ENCODE peak calls at places on chromosomes 11 and 22, in ten cellular contexts. One of them, this sample, is unnamed.

GRCh38 chr11:73225001-73225686 is 7.1 kb downstream of the P2RY2 start:
- DNase-seq in ovary: no peak
- DNase-seq in body of pancreas: no peak
- DNase-seq in transverse colon: no peak
- DNase-seq in thyroid gland: peak; percentile 81
- DNase-seq in right atrium auricular region: no peak
- DNase-seq in CD8-positive, alpha-beta T cell: no peak
- DNase-seq in GM23248: no peak
- DNase-seq in neuronal stem cell: no peak
- DNase-seq in BE2C: no peak
- DNase-seq in this sample: no peak

GRCh38 chr11:133902506-133902905 is 54.3 kb downstream of the IGSF9B start:
- DNase-seq in ovary: no peak
- DNase-seq in body of pancreas: no peak
- DNase-seq in transverse colon: no peak
- DNase-seq in thyroid gland: no peak
- DNase-seq in right atrium auricular region: no peak
- DNase-seq in CD8-positive, alpha-beta T cell: no peak
- DNase-seq in GM23248: no peak
- DNase-seq in neuronal stem cell: no peak
- DNase-seq in BE2C: peak; percentile 6
- DNase-seq in this sample: no peak

GRCh38 chr11:47989779-47990178 is 9.4 kb downstream of the PTPRJ start:
- DNase-seq in ovary: no peak
- DNase-seq in body of pancreas: no peak
- DNase-seq in transverse colon: no peak
- DNase-seq in thyroid gland: no peak
- DNase-seq in right atrium auricular region: no peak
- DNase-seq in CD8-positive, alpha-beta T cell: no peak
- DNase-seq in GM23248: no peak
- DNase-seq in neuronal stem cell: no peak
- DNase-seq in BE2C: no peak
- DNase-seq in this sample: no peak

GRCh38 chr11:67265633-67266423 is 445 bp upstream of the GRK2 start:
- DNase-seq in ovary: peak; percentile 88
- DNase-seq in body of pancreas: peak; percentile 83
- DNase-seq in transverse colon: peak; percentile 85
- DNase-seq in thyroid gland: peak; percentile 74
- DNase-seq in right atrium auricular region: no peak
- DNase-seq in CD8-positive, alpha-beta T cell: peak; percentile 79
- DNase-seq in GM23248: peak; percentile 85
- DNase-seq in neuronal stem cell: peak; percentile 70
- DNase-seq in BE2C: peak; percentile 80
- DNase-seq in this sample: peak; percentile 85

GRCh38 chr11:67303989-67304411 is 670 bp downstream of the SSH3 start:
- DNase-seq in ovary: peak; percentile 62
- DNase-seq in body of pancreas: peak; percentile 47
- DNase-seq in transverse colon: peak; percentile 55
- DNase-seq in thyroid gland: peak; percentile 58
- DNase-seq in right atrium auricular region: no peak
- DNase-seq in CD8-positive, alpha-beta T cell: peak; percentile 42
- DNase-seq in GM23248: peak; percentile 52
- DNase-seq in neuronal stem cell: no peak
- DNase-seq in BE2C: no peak
- DNase-seq in this sample: no peak

GRCh38 chr22:46070215-46070721 is 80.1 kb upstream of the PPARA start:
- DNase-seq in ovary: no peak
- DNase-seq in body of pancreas: peak; percentile 85
- DNase-seq in transverse colon: peak; percentile 74
- DNase-seq in thyroid gland: peak; percentile 63
- DNase-seq in right atrium auricular region: peak; percentile 87
- DNase-seq in CD8-positive, alpha-beta T cell: no peak
- DNase-seq in GM23248: peak; percentile 81
- DNase-seq in neuronal stem cell: no peak
- DNase-seq in BE2C: peak; percentile 57
- DNase-seq in this sample: peak; percentile 75

GRCh38 chr11:44453871-44454270 is 111.6 kb upstream of the CD82 start:
- DNase-seq in ovary: no peak
- DNase-seq in body of pancreas: no peak
- DNase-seq in transverse colon: no peak
- DNase-seq in thyroid gland: no peak
- DNase-seq in right atrium auricular region: no peak
- DNase-seq in CD8-positive, alpha-beta T cell: no peak
- DNase-seq in GM23248: no peak
- DNase-seq in neuronal stem cell: no peak
- DNase-seq in BE2C: no peak
- DNase-seq in this sample: no peak

GRCh38 chr11:34806875-34807274 is 109.3 kb downstream of the APIP start:
- DNase-seq in ovary: no peak
- DNase-seq in body of pancreas: no peak
- DNase-seq in transverse colon: no peak
- DNase-seq in thyroid gland: no peak
- DNase-seq in right atrium auricular region: no peak
- DNase-seq in CD8-positive, alpha-beta T cell: no peak
- DNase-seq in GM23248: no peak
- DNase-seq in neuronal stem cell: no peak
- DNase-seq in BE2C: no peak
- DNase-seq in this sample: no peak

GRCh38 chr11:47797633-47798032 is 30.5 kb upstream of the FNBP4 start:
- DNase-seq in ovary: no peak
- DNase-seq in body of pancreas: no peak
- DNase-seq in transverse colon: no peak
- DNase-seq in thyroid gland: no peak
- DNase-seq in right atrium auricular region: no peak
- DNase-seq in CD8-positive, alpha-beta T cell: peak; percentile 16
- DNase-seq in GM23248: peak; percentile 77
- DNase-seq in neuronal stem cell: no peak
- DNase-seq in BE2C: no peak
- DNase-seq in this sample: no peak

GRCh38 chr11:96257972-96258951 is 84.7 kb downstream of the MAML2 start:
- DNase-seq in ovary: no peak
- DNase-seq in body of pancreas: no peak
- DNase-seq in transverse colon: no peak
- DNase-seq in thyroid gland: no peak
- DNase-seq in right atrium auricular region: no peak
- DNase-seq in CD8-positive, alpha-beta T cell: peak; percentile 57
- DNase-seq in GM23248: peak; percentile 49
- DNase-seq in neuronal stem cell: no peak
- DNase-seq in BE2C: no peak
- DNase-seq in this sample: peak; percentile 40

GRCh38 chr22:24500251-24500820 is 5.2 kb downstream of the UPB1 start:
- DNase-seq in ovary: no peak
- DNase-seq in body of pancreas: no peak
- DNase-seq in transverse colon: no peak
- DNase-seq in thyroid gland: peak; percentile 46
- DNase-seq in right atrium auricular region: no peak
- DNase-seq in CD8-positive, alpha-beta T cell: no peak
- DNase-seq in GM23248: no peak
- DNase-seq in neuronal stem cell: no peak
- DNase-seq in BE2C: no peak
- DNase-seq in this sample: no peak

DNA sequence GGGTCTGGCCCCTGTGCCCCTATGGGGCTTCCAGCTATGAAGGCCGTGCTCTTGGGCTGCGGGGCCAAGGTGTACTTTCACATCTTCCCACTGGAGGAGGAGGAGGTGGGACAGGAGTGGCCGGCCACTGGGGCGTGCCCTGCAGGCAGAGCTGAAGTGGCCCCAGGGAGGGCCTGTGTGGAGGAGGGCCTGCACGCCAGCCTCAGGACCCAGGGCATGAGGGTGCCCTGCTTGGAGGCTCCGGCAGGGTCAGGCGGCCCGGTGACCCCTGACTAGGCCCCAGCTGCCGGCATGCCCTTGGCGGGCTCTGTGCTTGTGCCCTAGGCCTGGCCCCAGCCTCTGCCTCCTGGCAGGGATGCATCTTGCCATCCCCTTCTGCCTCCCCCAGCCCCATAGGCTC is 5.2 kb downstream of the PRR5 start:
- DNase-seq in ovary: no peak
- DNase-seq in body of pancreas: no peak
- DNase-seq in transverse colon: no peak
- DNase-seq in thyroid gland: no peak
- DNase-seq in right atrium auricular region: no peak
- DNase-seq in CD8-positive, alpha-beta T cell: no peak
- DNase-seq in GM23248: no peak
- DNase-seq in neuronal stem cell: no peak
- DNase-seq in BE2C: peak; percentile 10
- DNase-seq in this sample: no peak
- H3K27me3 ChIP-seq in ovary: no peaks in the 10 kb centered on the region
- H3K27me3 ChIP-seq in body of pancreas: no peaks in the 10 kb centered on the region
- H3K27me3 ChIP-seq in transverse colon: no peaks in the 10 kb centered on the region
- H3K27me3 ChIP-seq in thyroid gland: no peaks in the 10 kb centered on the region
- H3K27me3 ChIP-seq in right atrium auricular region: no peaks in the 10 kb centered on the region
- H3K27me3 ChIP-seq in CD8-positive, alpha-beta T cell: no peaks in the 10 kb centered on the region
- H3K27me3 ChIP-seq in GM23248: no peaks in the 10 kb centered on the region
- H3K27me3 ChIP-seq in neuronal stem cell: peaks cover 3% of the 10 kb centered on the region
- H3K27me3 ChIP-seq in BE2C: peaks cover 14% of the 10 kb centered on the region
- H3K27me3 ChIP-seq in this sample: no peaks in the 10 kb centered on the region

GRCh38 chr11:1674194-1674878 is 22.7 kb upstream of the KRTAP5-6 start:
- DNase-seq in ovary: no peak
- DNase-seq in body of pancreas: no peak
- DNase-seq in transverse colon: no peak
- DNase-seq in thyroid gland: no peak
- DNase-seq in right atrium auricular region: no peak
- DNase-seq in CD8-positive, alpha-beta T cell: no peak
- DNase-seq in GM23248: no peak
- DNase-seq in neuronal stem cell: no peak
- DNase-seq in BE2C: no peak
- DNase-seq in this sample: no peak
- H3K27me3 ChIP-seq in ovary: no peaks in the 10 kb centered on the region
- H3K27me3 ChIP-seq in body of pancreas: no peaks in the 10 kb centered on the region
- H3K27me3 ChIP-seq in transverse colon: peaks cover 75% of the 10 kb centered on the region
- H3K27me3 ChIP-seq in thyroid gland: no peaks in the 10 kb centered on the region
- H3K27me3 ChIP-seq in right atrium auricular region: no peaks in the 10 kb centered on the region
- H3K27me3 ChIP-seq in CD8-positive, alpha-beta T cell: no peaks in the 10 kb centered on the region
- H3K27me3 ChIP-seq in GM23248: peaks cover 61% of the 10 kb centered on the region
- H3K27me3 ChIP-seq in neuronal stem cell: no peaks in the 10 kb centered on the region
- H3K27me3 ChIP-seq in BE2C: peaks cover 21% of the 10 kb centered on the region
- H3K27me3 ChIP-seq in this sample: peaks cover 1% of the 10 kb centered on the region

DNA sequence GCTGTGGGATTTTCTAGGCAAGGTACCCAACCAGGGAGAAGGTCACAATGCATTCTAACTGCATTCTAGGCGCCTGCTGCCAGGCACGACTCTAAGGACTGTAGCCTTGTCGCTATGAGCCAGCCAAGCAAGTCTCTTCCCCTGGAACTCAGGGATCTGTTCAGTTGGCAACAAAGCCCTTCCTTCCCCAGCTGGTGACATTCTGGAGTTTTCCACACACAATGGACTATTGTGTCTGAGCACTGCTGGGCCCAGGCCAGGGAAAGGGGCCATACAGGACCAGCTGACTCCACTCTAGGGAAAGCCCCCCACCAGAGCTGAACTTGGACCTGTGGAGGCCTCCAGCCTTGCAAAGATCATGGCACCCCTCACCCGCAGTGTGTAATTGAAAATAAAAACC is 116.8 kb downstream of the RRAS2 start:
- DNase-seq in ovary: no peak
- DNase-seq in body of pancreas: peak; percentile 35
- DNase-seq in transverse colon: no peak
- DNase-seq in thyroid gland: no peak
- DNase-seq in right atrium auricular region: no peak
- DNase-seq in CD8-positive, alpha-beta T cell: no peak
- DNase-seq in GM23248: no peak
- DNase-seq in neuronal stem cell: no peak
- DNase-seq in BE2C: no peak
- DNase-seq in this sample: no peak
- H3K27me3 ChIP-seq in ovary: no peaks in the 10 kb centered on the region
- H3K27me3 ChIP-seq in body of pancreas: no peaks in the 10 kb centered on the region
- H3K27me3 ChIP-seq in transverse colon: no peaks in the 10 kb centered on the region
- H3K27me3 ChIP-seq in thyroid gland: no peaks in the 10 kb centered on the region
- H3K27me3 ChIP-seq in right atrium auricular region: no peaks in the 10 kb centered on the region
- H3K27me3 ChIP-seq in CD8-positive, alpha-beta T cell: no peaks in the 10 kb centered on the region
- H3K27me3 ChIP-seq in GM23248: peaks cover 11% of the 10 kb centered on the region
- H3K27me3 ChIP-seq in neuronal stem cell: no peaks in the 10 kb centered on the region
- H3K27me3 ChIP-seq in BE2C: no peaks in the 10 kb centered on the region
- H3K27me3 ChIP-seq in this sample: no peaks in the 10 kb centered on the region

DNA sequence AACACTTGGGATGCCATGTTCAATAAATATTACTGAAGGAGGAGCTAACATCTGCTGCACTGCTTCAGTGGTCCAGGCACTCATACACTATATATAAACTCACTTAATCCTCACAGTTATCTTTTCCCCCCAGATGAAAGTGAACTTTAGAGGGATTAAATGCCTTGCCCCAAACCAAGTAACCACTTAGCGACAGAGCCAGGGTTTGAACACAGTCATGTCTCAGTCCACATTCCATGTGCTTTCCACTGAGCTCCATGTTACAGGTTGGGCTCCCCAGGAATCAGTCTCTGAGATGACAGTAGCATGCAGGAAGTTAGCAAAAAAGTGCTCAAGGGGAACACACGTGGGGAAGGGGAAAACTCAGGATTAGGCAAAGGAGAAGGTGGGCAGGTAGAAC is 59.3 kb downstream of the ENDOD1 start:
- DNase-seq in ovary: no peak
- DNase-seq in body of pancreas: no peak
- DNase-seq in transverse colon: no peak
- DNase-seq in thyroid gland: no peak
- DNase-seq in right atrium auricular region: no peak
- DNase-seq in CD8-positive, alpha-beta T cell: no peak
- DNase-seq in GM23248: no peak
- DNase-seq in neuronal stem cell: no peak
- DNase-seq in BE2C: no peak
- DNase-seq in this sample: no peak
- H3K27me3 ChIP-seq in ovary: no peaks in the 10 kb centered on the region
- H3K27me3 ChIP-seq in body of pancreas: no peaks in the 10 kb centered on the region
- H3K27me3 ChIP-seq in transverse colon: no peaks in the 10 kb centered on the region
- H3K27me3 ChIP-seq in thyroid gland: no peaks in the 10 kb centered on the region
- H3K27me3 ChIP-seq in right atrium auricular region: no peaks in the 10 kb centered on the region
- H3K27me3 ChIP-seq in CD8-positive, alpha-beta T cell: no peaks in the 10 kb centered on the region
- H3K27me3 ChIP-seq in GM23248: no peaks in the 10 kb centered on the region
- H3K27me3 ChIP-seq in neuronal stem cell: no peaks in the 10 kb centered on the region
- H3K27me3 ChIP-seq in BE2C: no peaks in the 10 kb centered on the region
- H3K27me3 ChIP-seq in this sample: no peaks in the 10 kb centered on the region

DNA sequence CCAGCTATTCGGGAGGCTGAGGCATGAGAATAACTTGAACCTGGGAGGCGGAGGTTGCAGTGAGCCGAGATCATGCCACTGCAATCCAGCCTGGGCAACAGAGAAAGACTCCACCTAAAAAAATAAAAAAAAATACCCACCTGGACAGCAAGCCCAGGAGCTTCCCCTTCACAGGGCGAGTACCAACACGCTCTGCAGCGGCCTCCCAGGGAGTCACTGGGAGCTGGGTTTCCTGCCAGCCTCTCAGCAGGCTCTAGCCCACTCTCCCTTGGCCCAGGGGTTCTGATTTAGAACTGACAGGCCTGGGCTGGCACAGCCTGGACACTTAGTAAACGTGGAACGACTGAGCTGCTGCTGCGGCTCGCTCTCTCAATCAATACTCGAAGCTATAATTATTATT is 2.0 kb upstream of the CABP7 start:
- DNase-seq in ovary: no peak
- DNase-seq in body of pancreas: no peak
- DNase-seq in transverse colon: no peak
- DNase-seq in thyroid gland: no peak
- DNase-seq in right atrium auricular region: no peak
- DNase-seq in CD8-positive, alpha-beta T cell: no peak
- DNase-seq in GM23248: no peak
- DNase-seq in neuronal stem cell: no peak
- DNase-seq in BE2C: no peak
- DNase-seq in this sample: no peak
- H3K27me3 ChIP-seq in ovary: no peaks in the 10 kb centered on the region
- H3K27me3 ChIP-seq in body of pancreas: peaks cover 12% of the 10 kb centered on the region
- H3K27me3 ChIP-seq in transverse colon: peaks cover 71% of the 10 kb centered on the region
- H3K27me3 ChIP-seq in thyroid gland: peaks cover 4% of the 10 kb centered on the region
- H3K27me3 ChIP-seq in right atrium auricular region: no peaks in the 10 kb centered on the region
- H3K27me3 ChIP-seq in CD8-positive, alpha-beta T cell: peaks cover 10% of the 10 kb centered on the region
- H3K27me3 ChIP-seq in GM23248: peaks cover 35% of the 10 kb centered on the region
- H3K27me3 ChIP-seq in neuronal stem cell: peaks cover 48% of the 10 kb centered on the region
- H3K27me3 ChIP-seq in BE2C: peaks cover 24% of the 10 kb centered on the region
- H3K27me3 ChIP-seq in this sample: peaks cover 4% of the 10 kb centered on the region

This sample was measured in GM06990.